ENCODE peak calls at places on chromosome 16, in six cellular contexts. W is AG10803, F is fibroblast of pulmonary artery, K is lung, U is neural progenitor cell, R is transverse colon. H is an unnamed sample.

GRCh38 chr16:28292731-28293588 is 635 bp downstream of the SBK1 start:
- DNase-seq in W (no peak), F (no peak), K (no peak), U (peak), R (peak), H (no peak)

GRCh38 chr16:83887088-83887487 is 11.8 kb upstream of the MLYCD start:
- DNase-seq in W (peak), F (peak), K (no peak), U (peak), R (peak), H (no peak)

GRCh38 chr16:7246578-7246977 is 86.1 kb upstream of the RBFOX1 start:
- DNase-seq in W (no peak), F (no peak), K (no peak), U (peak), R (no peak), H (no peak)

GRCh38 chr16:88900653-88901052 is 34.2 kb upstream of the PABPN1L start:
- DNase-seq in W (no peak), F (no peak), K (no peak), U (no peak), R (no peak), H (no peak)

GRCh38 chr16:58442547-58442946 is 50.3 kb downstream of the GINS3 start:
- DNase-seq in W (no peak), F (no peak), K (no peak), U (no peak), R (no peak), H (no peak)

GRCh38 chr16:48393843-48394703 is 8.9 kb upstream of the SIAH1 start:
- DNase-seq in W (peak), F (peak), K (no peak), U (no peak), R (no peak), H (no peak)

GRCh38 chr16:22373662-22374310 is 633 bp downstream of the CDR2 start:
- DNase-seq in W (no peak), F (no peak), K (peak), U (peak), R (peak), H (peak)

GRCh38 chr16:49681449-49681848 is 174.5 kb downstream of the ZNF423 start:
- DNase-seq in W (no peak), F (no peak), K (no peak), U (no peak), R (no peak), H (no peak)

GRCh38 chr16:84314814-84315213 is 20.1 kb downstream of the WFDC1 start:
- DNase-seq in W (no peak), F (no peak), K (no peak), U (no peak), R (no peak), H (no peak)

GRCh38 chr16:65032397-65032796 is 89.5 kb downstream of the CDH11 start:
- DNase-seq in W (peak), F (no peak), K (no peak), U (no peak), R (no peak), H (no peak)

GRCh38 chr16:89562027-89562599 is 1.6 kb downstream of the RPL13 start:
- DNase-seq in W (no peak), F (no peak), K (no peak), U (no peak), R (peak), H (no peak)

GRCh38 chr16:72066747-72067146 is 3.7 kb downstream of the HPR start:
- DNase-seq in W (peak), F (peak), K (no peak), U (peak), R (no peak), H (no peak)

GRCh38 chr16:31129568-31130335 is 5.8 kb downstream of the PRSS8 start:
- DNase-seq in W (no peak), F (no peak), K (peak), U (no peak), R (peak), H (peak)

GRCh38 chr16:53948734-53949430 is 244.9 kb downstream of the FTO start:
- DNase-seq in W (no peak), F (no peak), K (no peak), U (no peak), R (no peak), H (no peak)

GRCh38 chr16:48041861-48042435 is 113.8 kb downstream of the ABCC12 start:
- DNase-seq in W (no peak), F (no peak), K (no peak), U (peak), R (no peak), H (no peak)

GRCh38 chr16:28324235-28324886 is 32.0 kb downstream of the SBK1 start:
- DNase-seq in W (no peak), F (no peak), K (no peak), U (no peak), R (no peak), H (no peak)

GRCh38 chr16:28923652-28924398 is 1.2 kb downstream of the RABEP2 start:
- DNase-seq in W (no peak), F (no peak), K (no peak), U (no peak), R (peak), H (no peak)

GRCh38 chr16:84566580-84567244 is 51.2 kb downstream of the COTL1 start:
- DNase-seq in W (no peak), F (no peak), K (no peak), U (no peak), R (no peak), H (no peak)

GRCh38 chr16:65994305-65994704 is 372.2 kb upstream of the CDH5 start:
- DNase-seq in W (no peak), F (no peak), K (no peak), U (no peak), R (no peak), H (no peak)

GRCh38 chr16:66549284-66550131 is at the start of gene TK2:
- DNase-seq in W (peak), F (peak), K (peak), U (peak), R (peak), H (peak)

GRCh38 chr16:24543949-24544348 is 4.6 kb downstream of the RBBP6 start:
- DNase-seq in W (no peak), F (no peak), K (no peak), U (no peak), R (no peak), H (no peak)

GRCh38 chr16:83793179-83793578 is 14.6 kb upstream of the HSBP1 start:
- DNase-seq in W (no peak), F (no peak), K (no peak), U (peak), R (no peak), H (no peak)

GRCh38 chr16:2528161-2529060 is 2.8 kb downstream of the CEMP1 start:
- DNase-seq in W (no peak), F (no peak), K (no peak), U (no peak), R (no peak), H (peak)

GRCh38 chr16:77675464-77676324 is 46.6 kb upstream of the NUDT7 start:
- DNase-seq in W (peak), F (peak), K (peak), U (peak), R (peak), H (peak)

GRCh38 chr16:30896203-30896889 is at the start of gene CTF1:
- DNase-seq in W (peak), F (peak), K (peak), U (peak), R (peak), H (peak)

GRCh38 chr16:79261461-79261860 is 339.1 kb downstream of the MAF start:
- DNase-seq in W (no peak), F (no peak), K (no peak), U (peak), R (peak), H (peak)

GRCh38 chr16:9906218-9906617 is 276.0 kb downstream of the GRIN2A start:
- DNase-seq in W (no peak), F (no peak), K (no peak), U (no peak), R (no peak), H (no peak)

GRCh38 chr16:49855280-49855821 is 561 bp downstream of the ZNF423 start:
- DNase-seq in W (peak), F (peak), K (peak), U (peak), R (peak), H (peak)

GRCh38 chr16:77212736-77213541 is 13.7 kb downstream of the SYCE1L start:
- DNase-seq in W (no peak), F (peak), K (peak), U (peak), R (peak), H (peak)

GRCh38 chr16:69606985-69607384 is 41.2 kb downstream of the NFAT5 start:
- DNase-seq in W (no peak), F (no peak), K (no peak), U (no peak), R (no peak), H (no peak)

GRCh38 chr16:10123141-10123540 is 59.1 kb downstream of the GRIN2A start:
- DNase-seq in W (peak), F (no peak), K (no peak), U (no peak), R (no peak), H (no peak)

GRCh38 chr16:49274936-49275730 is 6.5 kb downstream of the CBLN1 start:
- DNase-seq in W (no peak), F (no peak), K (no peak), U (peak), R (no peak), H (no peak)

GRCh38 chr16:88746511-88746910 is 38.5 kb downstream of the PIEZO1 start:
- DNase-seq in W (no peak), F (no peak), K (no peak), U (no peak), R (peak), H (no peak)

GRCh38 chr16:55077231-55077630 is 146.6 kb downstream of the IRX5 start:
- DNase-seq in W (peak), F (no peak), K (no peak), U (no peak), R (no peak), H (no peak)

GRCh38 chr16:67847064-67847861 is at the start of gene CENPT:
- DNase-seq in W (peak), F (peak), K (peak), U (peak), R (peak), H (peak)

GRCh38 chr16:24815052-24815451 is 30.7 kb upstream of the SLC5A11 start:
- DNase-seq in W (no peak), F (no peak), K (no peak), U (no peak), R (no peak), H (no peak)

GRCh38 chr16:57373117-57373947 is 1.0 kb downstream of the CX3CL1 start:
- DNase-seq in W (no peak), F (no peak), K (no peak), U (peak), R (no peak), H (no peak)
- H3K4me3 ChIP-seq in W (no peak), F (no peak), K (peak), U (no peak), R (no peak), H (peak)

DNA sequence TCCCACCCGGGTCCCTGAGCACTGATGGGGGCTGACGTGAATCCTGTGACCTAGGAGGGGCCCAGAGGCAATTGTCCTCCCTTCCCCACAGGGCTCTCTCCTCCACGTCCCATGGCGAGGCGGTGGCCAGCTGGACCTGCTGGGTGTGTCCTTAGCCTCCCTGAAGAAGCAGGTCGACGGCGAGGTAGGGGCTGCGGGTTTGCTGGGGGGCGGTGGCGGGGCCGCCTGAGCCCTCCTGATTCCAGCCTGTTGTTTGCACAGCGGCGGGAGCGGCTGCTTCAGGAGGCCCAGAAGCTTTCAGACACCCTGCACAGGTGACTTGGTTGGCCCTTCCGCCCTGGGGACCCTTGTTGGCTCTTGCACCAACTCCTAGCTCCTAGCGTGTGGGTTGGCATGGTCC is 1.7 kb downstream of the CHTF18 start:
- DNase-seq in W (no peak), F (no peak), K (no peak), U (no peak), R (no peak), H (no peak)
- H3K4me3 ChIP-seq in W (no peak), F (no peak), K (no peak), U (no peak), R (no peak), H (no peak)

GRCh38 chr16:87708881-87709638 is 56.7 kb downstream of the KLHDC4 start:
- DNase-seq in W (no peak), F (no peak), K (no peak), U (no peak), R (no peak), H (no peak)
- H3K4me3 ChIP-seq in W (no peak), F (no peak), K (no peak), U (no peak), R (no peak), H (no peak)

GRCh38 chr16:12158428-12158827 is 181.9 kb downstream of the SNX29 start:
- DNase-seq in W (peak), F (peak), K (no peak), U (no peak), R (no peak), H (no peak)
- H3K4me3 ChIP-seq in W (no peak), F (no peak), K (no peak), U (no peak), R (no peak), H (no peak)

GRCh38 chr16:81543571-81543970 is 99.0 kb downstream of the CMIP start:
- DNase-seq in W (no peak), F (no peak), K (no peak), U (no peak), R (no peak), H (no peak)
- H3K4me3 ChIP-seq in W (no peak), F (no peak), K (no peak), U (no peak), R (no peak), H (no peak)

GRCh38 chr16:75109732-75110243 is 6.8 kb downstream of the LDHD start:
- DNase-seq in W (no peak), F (no peak), K (no peak), U (no peak), R (peak), H (peak)
- H3K4me3 ChIP-seq in W (no peak), F (no peak), K (no peak), U (no peak), R (no peak), H (peak)